ENCODE peak calls at places on chromosomes 1 and 21, in nine cellular contexts. I, D, C, V, W, F, T, Z and U are unnamed samples.

GRCh38 chr1:218382261-218382660 is 37.1 kb downstream of the TGFB2 start:
- DNase-seq in I (no peak), D (no peak), C (no peak), V (no peak), W (no peak), F (no peak), T (no peak), Z (no peak), U (no peak)

GRCh38 chr1:94795321-94795899 is 24.7 kb upstream of the SLC44A3 start:
- DNase-seq in I (no peak), D (no peak), C (no peak), V (no peak), W (peak), F (no peak), T (no peak), Z (no peak), U (no peak)

GRCh38 chr21:42147386-42148020 is 71.4 kb upstream of the ABCG1 start:
- DNase-seq in I (no peak), D (peak), C (no peak), V (peak), W (no peak), F (no peak), T (no peak), Z (no peak), U (no peak)

GRCh38 chr1:200974711-200975110 is 48.8 kb downstream of the KIF21B start:
- DNase-seq in I (no peak), D (no peak), C (no peak), V (no peak), W (no peak), F (no peak), T (no peak), Z (no peak), U (no peak)

GRCh38 chr1:202671388-202671787 is 38.9 kb downstream of the SYT2 start:
- DNase-seq in I (no peak), D (no peak), C (no peak), V (no peak), W (no peak), F (no peak), T (no peak), Z (no peak), U (no peak)

GRCh38 chr1:10674700-10675598 is 121.5 kb downstream of the CASZ1 start:
- DNase-seq in I (no peak), D (no peak), C (no peak), V (no peak), W (no peak), F (no peak), T (no peak), Z (no peak), U (no peak)

GRCh38 chr21:14520535-14520934 is 25.6 kb downstream of the SAMSN1 start:
- DNase-seq in I (no peak), D (no peak), C (no peak), V (peak), W (no peak), F (peak), T (no peak), Z (no peak), U (no peak)

GRCh38 chr1:31476891-31477846 is 64.2 kb downstream of the SERINC2 start:
- DNase-seq in I (no peak), D (no peak), C (peak), V (no peak), W (peak), F (no peak), T (no peak), Z (no peak), U (no peak)

GRCh38 chr1:36653850-36654249 is 171.1 kb upstream of the CSF3R start:
- DNase-seq in I (no peak), D (no peak), C (no peak), V (no peak), W (no peak), F (peak), T (no peak), Z (no peak), U (no peak)

GRCh38 chr1:77900687-77901293 is 12.4 kb downstream of the NEXN start:
- DNase-seq in I (no peak), D (no peak), C (no peak), V (peak), W (peak), F (peak), T (peak), Z (no peak), U (peak)

GRCh38 chr1:119080586-119080985 is 59.9 kb downstream of the WARS2 start:
- DNase-seq in I (peak), D (no peak), C (no peak), V (peak), W (no peak), F (peak), T (no peak), Z (no peak), U (peak)

GRCh38 chr1:37441490-37441889 is 32.9 kb upstream of the ZC3H12A start:
- DNase-seq in I (no peak), D (no peak), C (no peak), V (no peak), W (no peak), F (no peak), T (no peak), Z (no peak), U (no peak)

GRCh38 chr1:15351301-15351700 is 58.4 kb upstream of the EFHD2 start:
- DNase-seq in I (no peak), D (no peak), C (no peak), V (no peak), W (no peak), F (peak), T (no peak), Z (no peak), U (no peak)

GRCh38 chr1:201488817-201489581 is 17.9 kb downstream of the CSRP1 start:
- DNase-seq in I (peak), D (no peak), C (no peak), V (no peak), W (no peak), F (peak), T (peak), Z (no peak), U (peak)

GRCh38 chr21:24938592-24938991 is 668.7 kb downstream of the MRPL39 start:
- DNase-seq in I (no peak), D (no peak), C (no peak), V (no peak), W (no peak), F (no peak), T (no peak), Z (no peak), U (no peak)

GRCh38 chr1:198162091-198162767 is 5.4 kb downstream of the NEK7 start:
- DNase-seq in I (no peak), D (no peak), C (no peak), V (no peak), W (peak), F (no peak), T (no peak), Z (no peak), U (no peak)

GRCh38 chr21:36698160-36699025 is 522 bp upstream of the SIM2 start:
- DNase-seq in I (no peak), D (no peak), C (peak), V (peak), W (no peak), F (no peak), T (peak), Z (no peak), U (no peak)

GRCh38 chr1:159867322-159868064 is 5.0 kb upstream of the VSIG8 start:
- DNase-seq in I (no peak), D (no peak), C (no peak), V (peak), W (no peak), F (peak), T (no peak), Z (no peak), U (no peak)

GRCh38 chr21:43372663-43373386 is 54.1 kb downstream of the SIK1 start:
- DNase-seq in I (no peak), D (no peak), C (no peak), V (no peak), W (no peak), F (no peak), T (no peak), Z (no peak), U (no peak)

GRCh38 chr1:100921110-100921706 is 25.3 kb downstream of the SLC30A7 start:
- DNase-seq in I (peak), D (no peak), C (no peak), V (no peak), W (peak), F (peak), T (peak), Z (no peak), U (peak)

GRCh38 chr1:10507111-10507879 is 32.5 kb downstream of the PEX14 start:
- DNase-seq in I (peak), D (no peak), C (peak), V (peak), W (peak), F (peak), T (peak), Z (no peak), U (peak)

GRCh38 chr1:153390938-153391710 is at the start of gene S100A8:
- DNase-seq in I (no peak), D (no peak), C (no peak), V (no peak), W (no peak), F (peak), T (no peak), Z (no peak), U (no peak)

DNA sequence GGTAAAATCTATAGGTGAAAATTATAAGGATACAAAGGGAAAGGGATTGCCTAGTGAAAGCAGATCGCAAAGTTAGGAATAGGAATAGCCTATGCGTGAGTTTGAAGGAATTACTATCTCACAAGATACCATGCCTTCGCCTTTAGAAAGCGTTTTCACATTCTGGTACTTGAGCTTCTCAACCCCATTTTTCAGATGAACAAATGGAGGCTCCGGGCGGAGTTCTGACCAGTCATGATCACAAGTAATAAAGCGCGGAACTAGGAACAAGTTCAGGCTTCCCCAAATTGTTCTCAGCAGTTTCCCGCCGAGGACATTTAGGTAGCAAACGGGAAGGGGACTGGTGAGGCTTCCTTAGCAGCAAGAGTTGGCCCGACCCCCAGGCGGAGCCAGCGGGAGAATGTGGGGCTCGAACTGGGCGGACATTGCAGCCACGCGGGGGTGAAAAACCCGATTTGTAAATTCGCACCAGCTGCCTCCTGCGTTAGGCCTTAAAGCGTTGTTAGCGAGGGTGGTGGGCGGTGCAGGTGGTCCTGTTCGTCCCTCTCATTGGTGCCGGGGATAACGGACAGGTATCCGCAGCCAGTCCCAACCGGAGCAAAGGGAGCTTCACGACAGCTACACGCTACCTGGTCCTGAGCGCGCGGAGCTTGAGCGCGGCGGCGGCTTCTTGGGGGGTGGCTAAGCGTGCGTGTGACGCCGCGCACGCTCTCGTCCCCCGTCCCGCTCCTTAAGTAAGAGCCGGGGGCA is 15.4 kb downstream of the SEMA6C start:
- DNase-seq in I (peak), D (peak), C (peak), V (peak), W (peak), F (peak), T (no peak), Z (no peak), U (peak)
- TF ChIP-seq CTCF in I (no peak), D (no peak), C (no peak), V (no peak), W (no peak), F (peak), T (no peak), Z (peak), U (no peak)

GRCh38 chr1:17276568-17276967 is 27.7 kb downstream of the PADI3 start:
- DNase-seq in I (peak), D (no peak), C (no peak), V (no peak), W (no peak), F (peak), T (peak), Z (no peak), U (peak)
- TF ChIP-seq CTCF in I (no peak), D (no peak), C (no peak), V (no peak), W (no peak), F (no peak), T (peak), Z (no peak), U (no peak)

DNA sequence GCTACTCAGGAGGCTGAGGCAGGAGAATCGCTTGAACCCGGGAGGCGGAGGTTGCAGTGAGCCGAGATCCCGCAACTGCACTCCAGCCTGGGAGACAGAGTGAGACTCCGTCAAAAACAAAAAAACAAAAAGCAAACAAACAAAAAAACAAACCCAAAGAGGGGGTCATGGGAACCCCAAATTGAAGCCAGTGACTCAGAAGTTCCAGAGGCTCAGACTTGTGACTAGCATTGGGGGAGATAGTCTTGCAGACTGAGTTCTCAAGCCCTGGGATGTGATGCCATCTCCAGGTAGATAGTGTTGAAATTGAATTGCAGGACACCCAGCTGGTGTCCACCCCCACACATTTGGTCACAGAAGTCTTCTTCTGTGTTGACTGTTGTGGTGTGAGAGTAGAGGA is 24.9 kb upstream of the ENO1 start:
- DNase-seq in I (no peak), D (no peak), C (no peak), V (no peak), W (no peak), F (no peak), T (no peak), Z (no peak), U (no peak)
- TF ChIP-seq CTCF in I (no peak), D (no peak), C (no peak), V (no peak), W (no peak), F (no peak), T (peak), Z (no peak), U (no peak)

GRCh38 chr1:212981571-212982328 is 31.4 kb downstream of the VASH2 start:
- DNase-seq in I (no peak), D (no peak), C (no peak), V (no peak), W (peak), F (no peak), T (no peak), Z (peak), U (no peak)

GRCh38 chr1:212979340-212980122 is 29.2 kb downstream of the VASH2 start:
- DNase-seq in I (no peak), D (no peak), C (no peak), V (no peak), W (peak), F (no peak), T (no peak), Z (no peak), U (no peak)

GRCh38 chr1:212977781-212978645 is 27.7 kb downstream of the VASH2 start:
- DNase-seq in I (no peak), D (no peak), C (no peak), V (no peak), W (peak), F (no peak), T (no peak), Z (no peak), U (no peak)

GRCh38 chr1:212981025-212981495 is 30.7 kb downstream of the VASH2 start:
- DNase-seq in I (no peak), D (no peak), C (no peak), V (peak), W (no peak), F (peak), T (no peak), Z (no peak), U (no peak)

DNA sequence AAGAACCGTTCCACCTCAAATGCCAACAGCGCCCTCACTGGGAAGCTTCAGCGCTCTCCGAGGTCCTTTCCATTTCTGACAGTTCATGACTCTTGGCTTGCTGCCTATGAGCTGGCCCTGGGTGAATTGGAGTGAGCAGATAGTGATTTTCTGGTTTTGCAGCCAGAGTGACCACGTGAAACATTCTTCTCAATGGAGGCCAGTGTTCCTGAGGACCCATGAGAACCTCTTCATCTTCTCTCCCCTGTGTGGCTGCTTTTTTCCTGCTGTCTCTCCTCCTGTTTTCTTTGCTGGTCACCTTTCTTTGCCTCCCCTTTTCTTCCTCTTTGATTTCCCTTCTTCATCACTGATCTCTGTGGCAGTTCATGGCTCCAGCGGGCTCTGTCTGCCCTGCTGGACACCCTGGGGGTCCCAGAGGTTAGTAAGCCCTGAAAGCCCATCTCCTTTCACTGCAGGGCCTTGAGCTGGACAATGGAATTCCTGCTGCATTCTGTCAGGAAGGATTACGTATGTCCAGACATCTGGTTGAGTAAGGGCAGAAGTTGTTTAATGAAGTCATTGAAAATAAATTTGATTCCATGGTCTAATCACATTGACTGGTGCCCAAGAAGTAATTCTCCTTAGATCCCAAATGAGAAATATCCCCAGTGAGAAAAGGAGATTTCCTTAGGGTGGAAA is 29.9 kb downstream of the VASH2 start:
- DNase-seq in I (no peak), D (no peak), C (no peak), V (peak), W (no peak), F (peak), T (no peak), Z (no peak), U (no peak)
- TF ChIP-seq CTCF in I (no peak), D (no peak), C (no peak), V (no peak), W (peak), F (no peak), T (no peak), Z (no peak), U (no peak)

GRCh38 chr1:236997882-236998281 is 6.4 kb downstream of the MT1HL1 start:
- DNase-seq in I (no peak), D (no peak), C (no peak), V (no peak), W (no peak), F (no peak), T (no peak), Z (peak), U (no peak)
- TF ChIP-seq CTCF in I (no peak), D (no peak), C (no peak), V (no peak), W (no peak), F (no peak), T (no peak), Z (peak), U (no peak)

GRCh38 chr1:161218301-161219077 is 3.4 kb downstream of the FCER1G start:
- DNase-seq in I (no peak), D (no peak), C (no peak), V (no peak), W (no peak), F (no peak), T (no peak), Z (no peak), U (no peak)

GRCh38 chr1:161216945-161217712 is 2.0 kb downstream of the FCER1G start:
- DNase-seq in I (peak), D (no peak), C (no peak), V (no peak), W (peak), F (peak), T (no peak), Z (no peak), U (no peak)

GRCh38 chr1:161217831-161218230 is 2.7 kb downstream of the FCER1G start:
- DNase-seq in I (no peak), D (no peak), C (no peak), V (no peak), W (no peak), F (no peak), T (no peak), Z (no peak), U (no peak)

GRCh38 chr1:161220002-161220401 is 3.4 kb downstream of the APOA2 start:
- DNase-seq in I (no peak), D (no peak), C (no peak), V (no peak), W (no peak), F (no peak), T (no peak), Z (no peak), U (no peak)

GRCh38 chr1:161219078-161219892 is 4.1 kb downstream of the APOA2 start:
- DNase-seq in I (no peak), D (no peak), C (no peak), V (no peak), W (no peak), F (no peak), T (no peak), Z (no peak), U (no peak)
- TF ChIP-seq CTCF in I (no peak), D (no peak), C (no peak), V (no peak), W (no peak), F (no peak), T (no peak), Z (no peak), U (no peak)